ENCODE peak calls at places on chromosome 1, in four cellular contexts. V, K, D and S are unnamed samples.
A peak's percentile ranks its signal among the peaks of the same experiment; 100 is the strongest.

GRCh38 chr1:930633-931138 is 7.0 kb downstream of the SAMD11 start:
- DNase-seq in V (no peak), K (no peak), D (no peak), S (no peak)

GRCh38 chr1:218463194-218464156 is 118.3 kb downstream of the TGFB2 start:
- DNase-seq in V (peak; percentile 56), K (peak; percentile 79), D (no peak), S (peak; percentile 76)

GRCh38 chr1:25689686-25690381 is 73.2 kb downstream of the MAN1C1 start:
- DNase-seq in V (no peak), K (no peak), D (no peak), S (no peak)

GRCh38 chr1:109762821-109763645 is 690 bp downstream of the EPS8L3 start:
- DNase-seq in V (no peak), K (peak; percentile 92), D (no peak), S (peak; percentile 52)

GRCh38 chr1:189659731-189660130 is 817.9 kb downstream of the BRINP3 start:
- DNase-seq in V (no peak), K (no peak), D (no peak), S (no peak)

GRCh38 chr1:52348704-52349301 is 17.2 kb downstream of the CC2D1B start:
- DNase-seq in V (no peak), K (peak; percentile 44), D (no peak), S (no peak)

GRCh38 chr1:23756676-23757075 is 13.4 kb downstream of the ELOA start:
- DNase-seq in V (no peak), K (peak; percentile 72), D (no peak), S (no peak)

GRCh38 chr1:206540044-206540758 is 32.9 kb downstream of the RASSF5 start:
- DNase-seq in V (no peak), K (no peak), D (no peak), S (no peak)